ENCODE peak calls at places on chromosome 5, in five cellular contexts. One of them, this sample, is unnamed. For H3K4me1, the result is how much of the 10 kb centered on the place peaks cover.

GRCh38 chr5:95895223-95895622 is 66.4 kb downstream of the ELL2 start:
- DNase-seq in SJCRH30: no peak
- DNase-seq in CD4-positive, CD25-positive, alpha-beta regulatory T cell: no peak
- DNase-seq in kidney: no peak
- DNase-seq in tibial artery: no peak
- DNase-seq in this sample: no peak

GRCh38 chr5:55982957-55983381 is 11.8 kb downstream of the IL6ST start:
- DNase-seq in SJCRH30: no peak
- DNase-seq in CD4-positive, CD25-positive, alpha-beta regulatory T cell: no peak
- DNase-seq in kidney: no peak
- DNase-seq in tibial artery: no peak
- DNase-seq in this sample: no peak

GRCh38 chr5:113804264-113804663 is 290.8 kb downstream of the YTHDC2 start:
- DNase-seq in SJCRH30: no peak
- DNase-seq in CD4-positive, CD25-positive, alpha-beta regulatory T cell: no peak
- DNase-seq in kidney: no peak
- DNase-seq in tibial artery: no peak
- DNase-seq in this sample: no peak

GRCh38 chr5:38757451-38758245 is 88.2 kb upstream of the OSMR start:
- DNase-seq in SJCRH30: no peak
- DNase-seq in CD4-positive, CD25-positive, alpha-beta regulatory T cell: no peak
- DNase-seq in kidney: no peak
- DNase-seq in tibial artery: no peak
- DNase-seq in this sample: no peak

GRCh38 chr5:173733831-173734491 is 117.5 kb upstream of the BOD1 start:
- DNase-seq in SJCRH30: peak
- DNase-seq in CD4-positive, CD25-positive, alpha-beta regulatory T cell: no peak
- DNase-seq in kidney: no peak
- DNase-seq in tibial artery: no peak
- DNase-seq in this sample: no peak

GRCh38 chr5:33170414-33170813 is 270.4 kb upstream of the TARS1 start:
- DNase-seq in SJCRH30: no peak
- DNase-seq in CD4-positive, CD25-positive, alpha-beta regulatory T cell: no peak
- DNase-seq in kidney: no peak
- DNase-seq in tibial artery: no peak
- DNase-seq in this sample: no peak

GRCh38 chr5:75052461-75053285 is at the start of gene GCNT4:
- DNase-seq in SJCRH30: peak
- DNase-seq in CD4-positive, CD25-positive, alpha-beta regulatory T cell: peak
- DNase-seq in kidney: peak
- DNase-seq in tibial artery: peak
- DNase-seq in this sample: no peak

GRCh38 chr5:95709967-95710650 is 21.0 kb upstream of the RHOBTB3 start:
- DNase-seq in SJCRH30: peak
- DNase-seq in CD4-positive, CD25-positive, alpha-beta regulatory T cell: no peak
- DNase-seq in kidney: peak
- DNase-seq in tibial artery: peak
- DNase-seq in this sample: no peak

GRCh38 chr5:163509288-163510040 is 4.0 kb downstream of the MAT2B start:
- DNase-seq in SJCRH30: no peak
- DNase-seq in CD4-positive, CD25-positive, alpha-beta regulatory T cell: no peak
- DNase-seq in kidney: no peak
- DNase-seq in tibial artery: no peak
- DNase-seq in this sample: no peak

GRCh38 chr5:74243634-74244033 is 396.9 kb downstream of the ENC1 start:
- DNase-seq in SJCRH30: peak
- DNase-seq in CD4-positive, CD25-positive, alpha-beta regulatory T cell: no peak
- DNase-seq in kidney: no peak
- DNase-seq in tibial artery: no peak
- DNase-seq in this sample: no peak

GRCh38 chr5:94793816-94794198 is 175.3 kb downstream of the SLF1 start:
- DNase-seq in SJCRH30: no peak
- DNase-seq in CD4-positive, CD25-positive, alpha-beta regulatory T cell: no peak
- DNase-seq in kidney: no peak
- DNase-seq in tibial artery: no peak
- DNase-seq in this sample: no peak

GRCh38 chr5:125180222-125180621 is 433.8 kb upstream of the ZNF608 start:
- DNase-seq in SJCRH30: peak
- DNase-seq in CD4-positive, CD25-positive, alpha-beta regulatory T cell: no peak
- DNase-seq in kidney: no peak
- DNase-seq in tibial artery: no peak
- DNase-seq in this sample: no peak

GRCh38 chr5:95219411-95219810 is 65.5 kb downstream of the MCTP1 start:
- DNase-seq in SJCRH30: peak
- DNase-seq in CD4-positive, CD25-positive, alpha-beta regulatory T cell: no peak
- DNase-seq in kidney: no peak
- DNase-seq in tibial artery: no peak
- DNase-seq in this sample: no peak

GRCh38 chr5:55172051-55172899 is 702 bp downstream of the CDC20B start:
- DNase-seq in SJCRH30: peak
- DNase-seq in CD4-positive, CD25-positive, alpha-beta regulatory T cell: peak
- DNase-seq in kidney: no peak
- DNase-seq in tibial artery: peak
- DNase-seq in this sample: no peak

GRCh38 chr5:132425009-132425937 is 55.8 kb downstream of the SLC22A5 start:
- DNase-seq in SJCRH30: no peak
- DNase-seq in CD4-positive, CD25-positive, alpha-beta regulatory T cell: peak
- DNase-seq in kidney: no peak
- DNase-seq in tibial artery: no peak
- DNase-seq in this sample: peak
- H3K4me1 ChIP-seq in SJCRH30: under half
- H3K4me1 ChIP-seq in CD4-positive, CD25-positive, alpha-beta regulatory T cell: half or more
- H3K4me1 ChIP-seq in kidney: half or more
- H3K4me1 ChIP-seq in tibial artery: under half
- H3K4me1 ChIP-seq in this sample: under half

DNA sequence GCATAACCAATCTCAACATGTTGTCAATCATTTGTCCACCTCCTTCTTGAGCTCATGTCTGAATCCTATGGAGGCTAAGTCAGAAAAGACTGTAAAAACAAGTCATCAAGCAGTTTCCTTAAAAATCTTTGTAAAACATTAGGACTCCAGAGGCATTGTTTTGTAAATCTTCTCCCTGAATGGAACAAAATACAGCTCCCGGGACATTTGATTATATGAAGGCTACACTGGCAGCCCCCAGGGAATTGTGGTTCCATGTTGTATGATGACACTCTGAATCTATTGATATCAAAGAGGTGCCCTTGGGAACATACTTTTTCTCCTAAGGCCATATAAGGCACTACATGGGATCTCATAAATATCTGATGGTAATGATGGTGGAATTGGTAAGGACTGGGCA is 83.2 kb upstream of the NUDT12 start:
- DNase-seq in SJCRH30: no peak
- DNase-seq in CD4-positive, CD25-positive, alpha-beta regulatory T cell: no peak
- DNase-seq in kidney: no peak
- DNase-seq in tibial artery: no peak
- DNase-seq in this sample: no peak
- H3K27ac ChIP-seq in SJCRH30: no peak
- H3K27ac ChIP-seq in CD4-positive, CD25-positive, alpha-beta regulatory T cell: no peak
- H3K27ac ChIP-seq in kidney: no peak
- H3K27ac ChIP-seq in tibial artery: no peak
- H3K27ac ChIP-seq in this sample: no peak

GRCh38 chr5:156476704-156477103 is 149.7 kb downstream of the SGCD start:
- DNase-seq in SJCRH30: no peak
- DNase-seq in CD4-positive, CD25-positive, alpha-beta regulatory T cell: no peak
- DNase-seq in kidney: no peak
- DNase-seq in tibial artery: no peak
- DNase-seq in this sample: no peak
- H3K4me1 ChIP-seq in SJCRH30: half or more
- H3K4me1 ChIP-seq in CD4-positive, CD25-positive, alpha-beta regulatory T cell: under half
- H3K4me1 ChIP-seq in kidney: under half
- H3K4me1 ChIP-seq in tibial artery: under half
- H3K4me1 ChIP-seq in this sample: under half

GRCh38 chr5:79935992-79936643 is 54.9 kb downstream of the MTX3 start:
- DNase-seq in SJCRH30: no peak
- DNase-seq in CD4-positive, CD25-positive, alpha-beta regulatory T cell: no peak
- DNase-seq in kidney: no peak
- DNase-seq in tibial artery: no peak
- DNase-seq in this sample: no peak
- H3K27ac ChIP-seq in SJCRH30: no peak
- H3K27ac ChIP-seq in CD4-positive, CD25-positive, alpha-beta regulatory T cell: no peak
- H3K27ac ChIP-seq in kidney: no peak
- H3K27ac ChIP-seq in tibial artery: no peak
- H3K27ac ChIP-seq in this sample: no peak

DNA sequence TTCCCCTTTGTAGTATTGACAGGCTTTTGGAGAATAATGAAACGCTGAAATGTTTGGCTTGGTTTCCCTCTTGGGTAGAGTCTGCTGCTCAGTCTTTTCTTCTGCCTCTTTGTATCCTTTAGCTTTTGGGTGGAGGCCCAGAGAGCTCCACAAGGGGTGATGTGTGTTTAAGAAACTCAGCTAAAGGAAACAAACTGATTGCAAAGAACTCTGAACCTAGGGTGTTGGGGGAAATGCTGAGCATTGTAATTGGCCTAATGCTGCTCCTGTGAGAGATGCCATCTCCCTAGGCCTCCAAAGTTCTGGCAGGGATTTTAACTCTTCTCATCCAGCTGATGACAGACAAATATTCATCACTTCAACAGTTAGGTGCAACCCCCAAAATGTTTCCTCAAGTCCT is 30.7 kb upstream of the ZSWIM6 start:
- DNase-seq in SJCRH30: no peak
- DNase-seq in CD4-positive, CD25-positive, alpha-beta regulatory T cell: no peak
- DNase-seq in kidney: no peak
- DNase-seq in tibial artery: no peak
- DNase-seq in this sample: no peak
- H3K4me1 ChIP-seq in SJCRH30: under half
- H3K4me1 ChIP-seq in CD4-positive, CD25-positive, alpha-beta regulatory T cell: under half
- H3K4me1 ChIP-seq in kidney: under half
- H3K4me1 ChIP-seq in tibial artery: under half
- H3K4me1 ChIP-seq in this sample: under half

This sample was measured in right atrium auricular region.